ENCODE peak calls at places on chromosome 20, in seven cellular contexts. C is left lung; O is fibroblast of mammary gland; U is suprapubic skin; F is activated CD8-positive, alpha-beta T cell treated with anti-CD3 and anti-CD28 coated beads for 36 hours; J is BJ; Y is cardiac muscle cell. S is an unnamed sample.

GRCh38 chr20:60490184-60490583 is 532.0 kb downstream of the CDH26 start:
- DNase-seq in J (no peak), C (no peak), F (no peak), O (no peak), U (no peak), Y (no peak), S (no peak)

GRCh38 chr20:21521596-21522478 is 8.0 kb upstream of the NKX2-2 start:
- DNase-seq in C (no peak), O (no peak), Y (no peak), U (no peak), J (no peak), F (no peak), S (peak; percentile 66)

GRCh38 chr20:7692478-7692877 is 247.8 kb downstream of the HAO1 start:
- DNase-seq in O (no peak), F (no peak), C (no peak), U (no peak), J (no peak), Y (peak; percentile 13), S (no peak)

GRCh38 chr20:38935285-38935684 is 9.1 kb downstream of the FAM83D start:
- DNase-seq in Y (peak; percentile 47), U (no peak), J (no peak), F (no peak), C (no peak), O (peak; percentile 44), S (no peak)

GRCh38 chr20:21137078-21137477 is 11.2 kb downstream of the KIZ start:
- DNase-seq in Y (no peak), F (no peak), O (no peak), C (no peak), J (no peak), U (no peak), S (no peak)

GRCh38 chr20:54938707-54939106 is 463.3 kb downstream of the DOK5 start:
- DNase-seq in F (no peak), U (no peak), J (no peak), C (no peak), Y (no peak), O (no peak), S (no peak)

GRCh38 chr20:23147964-23148720 is 62.0 kb upstream of the CD93 start:
- DNase-seq in Y (peak; percentile 53), J (peak; percentile 24), F (peak; percentile 36), O (peak; percentile 95), U (peak; percentile 87), C (peak; percentile 82), S (peak; percentile 39)

GRCh38 chr20:61588356-61589054 is 336.4 kb downstream of the CDH4 start:
- DNase-seq in F (no peak), Y (peak; percentile 24), U (no peak), C (peak; percentile 41), J (peak; percentile 10), O (peak; percentile 67), S (no peak)

GRCh38 chr20:8639112-8639778 is 429.6 kb upstream of the PLCB4 start:
- DNase-seq in Y (no peak), J (no peak), U (no peak), O (no peak), F (no peak), C (no peak), S (no peak)

GRCh38 chr20:61526907-61527306 is 274.8 kb downstream of the CDH4 start:
- DNase-seq in J (no peak), F (no peak), O (no peak), Y (no peak), C (no peak), U (no peak), S (no peak)

GRCh38 chr20:44356353-44356723 is 839 bp downstream of the HNF4A start:
- DNase-seq in C (no peak), F (no peak), Y (peak; percentile 4), J (no peak), U (no peak), O (no peak), S (no peak)

GRCh38 chr20:50335105-50335504 is 144.5 kb downstream of the CEBPB start:
- DNase-seq in J (no peak), O (peak; percentile 62), Y (peak; percentile 57), C (no peak), F (peak; percentile 50), U (no peak), S (no peak)

GRCh38 chr20:43975096-43975768 is 60.6 kb downstream of the TOX2 start:
- DNase-seq in F (peak; percentile 50), C (no peak), J (peak; percentile 56), Y (peak; percentile 78), O (peak; percentile 90), U (peak; percentile 15), S (no peak)

GRCh38 chr20:32965581-32966373 is 38.5 kb downstream of the SUN5 start:
- DNase-seq in O (no peak), J (no peak), C (no peak), Y (no peak), U (peak; percentile 38), F (peak; percentile 57), S (peak; percentile 63)

GRCh38 chr20:56439784-56440291 is 27.8 kb downstream of the CASS4 start:
- DNase-seq in F (peak; percentile 64), J (peak; percentile 98), C (no peak), O (peak; percentile 94), U (no peak), Y (peak; percentile 99), S (no peak)

GRCh38 chr20:50519036-50519780 is 9.0 kb downstream of the PTPN1 start:
- DNase-seq in F (peak; percentile 63), O (no peak), C (no peak), U (no peak), J (no peak), Y (no peak), S (no peak)

GRCh38 chr20:44422083-44422482 is 53.6 kb upstream of the TTPAL start:
- DNase-seq in J (no peak), F (no peak), C (no peak), Y (no peak), U (no peak), O (peak; percentile 81), S (no peak)

GRCh38 chr20:60725311-60725906 is 526.7 kb upstream of the CDH4 start:
- DNase-seq in U (no peak), F (no peak), O (no peak), Y (no peak), C (no peak), J (no peak), S (no peak)

GRCh38 chr20:24622856-24623255 is 153.4 kb downstream of the SYNDIG1 start:
- DNase-seq in Y (no peak), F (no peak), J (no peak), C (no peak), U (no peak), O (no peak), S (no peak)

GRCh38 chr20:42650345-42650744 is 539.4 kb downstream of the PTPRT start:
- DNase-seq in O (no peak), J (no peak), F (no peak), Y (no peak), U (no peak), C (no peak), S (no peak)

GRCh38 chr20:5600982-5601381 is 149.2 kb upstream of the SHLD1 start:
- DNase-seq in J (no peak), F (no peak), O (no peak), U (no peak), C (no peak), Y (no peak), S (no peak)

GRCh38 chr20:43389231-43389630 is 68.5 kb upstream of the SRSF6 start:
- DNase-seq in F (no peak), O (peak; percentile 58), C (peak; percentile 61), U (no peak), J (no peak), Y (peak; percentile 87), S (no peak)

GRCh38 chr20:39897058-39897457 is 792.0 kb downstream of the MAFB start:
- DNase-seq in F (no peak), U (no peak), J (peak; percentile 76), C (no peak), O (peak; percentile 92), Y (no peak), S (no peak)

GRCh38 chr20:23086931-23087411 is 847 bp upstream of the CD93 start:
- DNase-seq in C (peak; percentile 57), F (no peak), O (no peak), U (no peak), J (no peak), Y (no peak), S (no peak)

GRCh38 chr20:62689861-62690644 is 18.6 kb upstream of the NTSR1 start:
- DNase-seq in J (no peak), F (no peak), U (no peak), Y (no peak), O (no peak), C (no peak), S (no peak)

GRCh38 chr20:62688083-62688482 is 20.6 kb upstream of the NTSR1 start:
- DNase-seq in J (no peak), Y (no peak), F (no peak), O (no peak), C (no peak), U (no peak), S (no peak)

GRCh38 chr20:62691485-62691884 is 17.2 kb upstream of the NTSR1 start:
- DNase-seq in Y (no peak), O (no peak), U (no peak), F (no peak), J (no peak), C (no peak), S (no peak)

GRCh38 chr20:62686869-62687830 is 21.5 kb upstream of the NTSR1 start:
- DNase-seq in U (no peak), J (no peak), F (no peak), C (no peak), O (no peak), Y (no peak), S (no peak)

DNA sequence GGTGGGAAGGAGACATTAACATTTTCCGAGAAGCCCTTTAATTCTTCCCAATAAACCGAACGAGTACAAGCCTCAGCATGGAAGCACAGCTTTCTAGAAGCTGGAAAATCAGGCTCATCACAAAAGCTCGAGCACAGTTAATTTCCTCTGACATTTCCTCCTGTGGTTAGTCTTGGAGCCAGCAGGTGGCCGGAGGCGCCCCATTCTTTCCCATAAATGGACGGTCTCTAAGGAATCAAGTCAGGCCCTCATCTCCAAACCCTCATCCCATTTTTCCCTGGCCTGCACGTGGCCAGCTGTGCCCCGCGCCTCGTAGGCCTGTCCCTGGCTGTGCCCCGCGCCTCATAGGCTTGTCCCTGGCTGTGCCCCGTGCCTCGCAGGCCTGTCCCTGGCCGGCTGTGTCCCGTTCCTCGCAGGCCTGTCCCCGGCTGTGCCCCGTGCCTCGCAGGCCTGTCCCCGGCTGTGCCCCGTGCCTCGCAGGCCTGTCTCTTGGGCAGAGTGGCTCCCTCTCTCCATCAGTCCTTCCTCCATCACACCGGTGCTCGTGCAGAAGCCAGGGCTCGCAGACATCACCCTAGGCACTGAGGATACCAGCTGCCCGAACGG is 19.7 kb upstream of the NTSR1 start:
- DNase-seq in O (no peak), J (no peak), U (no peak), Y (no peak), C (no peak), F (no peak), S (no peak)
- TF ChIP-seq CTCF in O (peak; percentile 3), J (peak; percentile 11), U (no peak), Y (peak; percentile 5), C (no peak), F (no peak), S (peak; percentile 51)

GRCh38 chr20:17912916-17913315 is 55.7 kb downstream of the SNX5 start:
- DNase-seq in O (peak; percentile 57), F (no peak), J (peak; percentile 56), U (no peak), C (no peak), Y (peak; percentile 35), S (no peak)
- TF ChIP-seq CTCF in O (no peak), F (no peak), J (no peak), U (no peak), C (no peak), Y (no peak), S (no peak)

GRCh38 chr20:63218701-63219446 is 2.9 kb upstream of the YTHDF1 start:
- DNase-seq in F (no peak), C (no peak), O (no peak), U (no peak), J (no peak), Y (no peak), S (no peak)
- TF ChIP-seq CTCF in F (no peak), C (no peak), O (no peak), U (no peak), J (no peak), Y (no peak), S (no peak)

GRCh38 chr20:58447733-58448391 is 58.8 kb downstream of the VAPB start:
- DNase-seq in F (peak; percentile 72), O (peak; percentile 62), Y (peak; percentile 64), J (no peak), U (no peak), C (no peak), S (no peak)
- TF ChIP-seq CTCF in F (peak; percentile 53), O (peak; percentile 72), Y (peak; percentile 78), J (peak; percentile 73), U (no peak), C (peak; percentile 45), S (peak; percentile 74)